ENCODE peak calls at places on chromosomes 4 and X, in nine cellular contexts. One of them, this sample, is unnamed.

GRCh38 chr4:78057135-78057599 is at the start of gene FRAS1:
- DNase-seq in uterus: peak
- DNase-seq in lung: no peak
- DNase-seq in CD8-positive, alpha-beta T cell: no peak
- DNase-seq in PC-9: no peak
- DNase-seq in tibial nerve: no peak
- DNase-seq in fibroblast of lung: peak
- DNase-seq in astrocyte: peak
- DNase-seq in endothelial cell of umbilical vein: peak
- DNase-seq in this sample: peak

GRCh38 chr4:39521253-39521908 is 5.9 kb downstream of the UGDH start:
- DNase-seq in uterus: no peak
- DNase-seq in lung: no peak
- DNase-seq in CD8-positive, alpha-beta T cell: no peak
- DNase-seq in PC-9: no peak
- DNase-seq in tibial nerve: no peak
- DNase-seq in fibroblast of lung: peak
- DNase-seq in astrocyte: peak
- DNase-seq in endothelial cell of umbilical vein: peak
- DNase-seq in this sample: peak

GRCh38 chrX:52416816-52417215 is 48.0 kb downstream of the XAGE2 start:
- DNase-seq in uterus: no peak
- DNase-seq in lung: no peak
- DNase-seq in CD8-positive, alpha-beta T cell: no peak
- DNase-seq in PC-9: no peak
- DNase-seq in tibial nerve: no peak
- DNase-seq in fibroblast of lung: no peak
- DNase-seq in astrocyte: no peak
- DNase-seq in endothelial cell of umbilical vein: no peak
- DNase-seq in this sample: no peak

GRCh38 chr4:122000849-122001248 is 49.0 kb upstream of the TRPC3 start:
- DNase-seq in uterus: no peak
- DNase-seq in lung: no peak
- DNase-seq in CD8-positive, alpha-beta T cell: no peak
- DNase-seq in PC-9: no peak
- DNase-seq in tibial nerve: no peak
- DNase-seq in fibroblast of lung: no peak
- DNase-seq in astrocyte: no peak
- DNase-seq in endothelial cell of umbilical vein: no peak
- DNase-seq in this sample: no peak

GRCh38 chr4:42397256-42397634 is at the start of gene SHISA3:
- DNase-seq in uterus: no peak
- DNase-seq in lung: no peak
- DNase-seq in CD8-positive, alpha-beta T cell: no peak
- DNase-seq in PC-9: no peak
- DNase-seq in tibial nerve: no peak
- DNase-seq in fibroblast of lung: peak
- DNase-seq in astrocyte: no peak
- DNase-seq in endothelial cell of umbilical vein: peak
- DNase-seq in this sample: peak

GRCh38 chr4:17273047-17273446 is 238.8 kb downstream of the QDPR start:
- DNase-seq in uterus: no peak
- DNase-seq in lung: no peak
- DNase-seq in CD8-positive, alpha-beta T cell: no peak
- DNase-seq in PC-9: no peak
- DNase-seq in tibial nerve: no peak
- DNase-seq in fibroblast of lung: peak
- DNase-seq in astrocyte: no peak
- DNase-seq in endothelial cell of umbilical vein: no peak
- DNase-seq in this sample: no peak

GRCh38 chr4:83516042-83516772 is 19.7 kb upstream of the GPAT3 start:
- DNase-seq in uterus: no peak
- DNase-seq in lung: no peak
- DNase-seq in CD8-positive, alpha-beta T cell: no peak
- DNase-seq in PC-9: no peak
- DNase-seq in tibial nerve: no peak
- DNase-seq in fibroblast of lung: peak
- DNase-seq in astrocyte: peak
- DNase-seq in endothelial cell of umbilical vein: peak
- DNase-seq in this sample: peak

GRCh38 chr4:142516686-142517145 is 329.4 kb downstream of the INPP4B start:
- DNase-seq in uterus: no peak
- DNase-seq in lung: no peak
- DNase-seq in CD8-positive, alpha-beta T cell: no peak
- DNase-seq in PC-9: peak
- DNase-seq in tibial nerve: no peak
- DNase-seq in fibroblast of lung: peak
- DNase-seq in astrocyte: peak
- DNase-seq in endothelial cell of umbilical vein: no peak
- DNase-seq in this sample: peak

GRCh38 chr4:185820119-185821028 is 8.4 kb upstream of the SORBS2 start:
- DNase-seq in uterus: no peak
- DNase-seq in lung: no peak
- DNase-seq in CD8-positive, alpha-beta T cell: no peak
- DNase-seq in PC-9: no peak
- DNase-seq in tibial nerve: no peak
- DNase-seq in fibroblast of lung: no peak
- DNase-seq in astrocyte: no peak
- DNase-seq in endothelial cell of umbilical vein: no peak
- DNase-seq in this sample: no peak

GRCh38 chrX:136665258-136665900 is 17.4 kb downstream of the CD40LG start:
- DNase-seq in uterus: no peak
- DNase-seq in lung: no peak
- DNase-seq in CD8-positive, alpha-beta T cell: no peak
- DNase-seq in PC-9: no peak
- DNase-seq in tibial nerve: no peak
- DNase-seq in fibroblast of lung: no peak
- DNase-seq in astrocyte: no peak
- DNase-seq in endothelial cell of umbilical vein: no peak
- DNase-seq in this sample: no peak

GRCh38 chrX:117835034-117835433 is 281.6 kb downstream of the KLHL13 start:
- DNase-seq in uterus: no peak
- DNase-seq in lung: no peak
- DNase-seq in CD8-positive, alpha-beta T cell: no peak
- DNase-seq in PC-9: no peak
- DNase-seq in tibial nerve: no peak
- DNase-seq in fibroblast of lung: no peak
- DNase-seq in astrocyte: no peak
- DNase-seq in endothelial cell of umbilical vein: no peak
- DNase-seq in this sample: no peak

GRCh38 chr4:169612869-169613859 is 781 bp upstream of the NEK1 start:
- DNase-seq in uterus: peak
- DNase-seq in lung: peak
- DNase-seq in CD8-positive, alpha-beta T cell: peak
- DNase-seq in PC-9: peak
- DNase-seq in tibial nerve: peak
- DNase-seq in fibroblast of lung: peak
- DNase-seq in astrocyte: peak
- DNase-seq in endothelial cell of umbilical vein: peak
- DNase-seq in this sample: peak

GRCh38 chrX:132353430-132353829 is 134.2 kb upstream of the RAP2C start:
- DNase-seq in uterus: no peak
- DNase-seq in lung: no peak
- DNase-seq in CD8-positive, alpha-beta T cell: no peak
- DNase-seq in PC-9: no peak
- DNase-seq in tibial nerve: no peak
- DNase-seq in fibroblast of lung: no peak
- DNase-seq in astrocyte: no peak
- DNase-seq in endothelial cell of umbilical vein: no peak
- DNase-seq in this sample: no peak

DNA sequence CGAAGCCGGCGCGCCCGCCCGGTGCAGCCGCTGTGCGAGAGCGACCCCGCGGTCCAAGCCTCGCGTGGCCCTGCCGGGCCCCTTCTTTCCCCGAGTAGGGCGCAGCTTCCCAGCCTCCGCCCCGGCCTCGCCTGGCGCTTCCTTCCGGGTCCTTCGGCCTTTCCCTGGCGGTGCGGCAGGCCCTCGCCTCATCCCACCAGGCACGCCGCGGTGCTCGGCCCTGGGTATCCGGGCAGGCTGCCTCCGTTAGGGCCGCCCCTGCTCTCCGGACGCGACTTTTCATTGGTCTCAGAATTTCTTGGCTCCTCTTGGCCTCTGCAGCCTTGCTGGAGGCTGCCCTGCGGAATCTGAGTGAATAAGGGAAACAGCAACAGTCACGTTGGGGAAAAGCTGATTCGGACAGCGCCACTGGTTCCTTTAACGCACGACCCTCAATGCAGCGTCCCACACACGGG is 429 bp downstream of the UVSSA start:
- DNase-seq in uterus: peak
- DNase-seq in lung: peak
- DNase-seq in CD8-positive, alpha-beta T cell: peak
- DNase-seq in PC-9: peak
- DNase-seq in tibial nerve: peak
- DNase-seq in fibroblast of lung: peak
- DNase-seq in astrocyte: peak
- DNase-seq in endothelial cell of umbilical vein: peak
- DNase-seq in this sample: peak
- TF ChIP-seq CTCF in uterus: no peak
- TF ChIP-seq CTCF in lung: no peak
- TF ChIP-seq CTCF in CD8-positive, alpha-beta T cell: no peak
- TF ChIP-seq CTCF in PC-9: peak
- TF ChIP-seq CTCF in tibial nerve: peak
- TF ChIP-seq CTCF in fibroblast of lung: no peak
- TF ChIP-seq CTCF in astrocyte: no peak
- TF ChIP-seq CTCF in endothelial cell of umbilical vein: no peak
- TF ChIP-seq CTCF in this sample: no peak

DNA sequence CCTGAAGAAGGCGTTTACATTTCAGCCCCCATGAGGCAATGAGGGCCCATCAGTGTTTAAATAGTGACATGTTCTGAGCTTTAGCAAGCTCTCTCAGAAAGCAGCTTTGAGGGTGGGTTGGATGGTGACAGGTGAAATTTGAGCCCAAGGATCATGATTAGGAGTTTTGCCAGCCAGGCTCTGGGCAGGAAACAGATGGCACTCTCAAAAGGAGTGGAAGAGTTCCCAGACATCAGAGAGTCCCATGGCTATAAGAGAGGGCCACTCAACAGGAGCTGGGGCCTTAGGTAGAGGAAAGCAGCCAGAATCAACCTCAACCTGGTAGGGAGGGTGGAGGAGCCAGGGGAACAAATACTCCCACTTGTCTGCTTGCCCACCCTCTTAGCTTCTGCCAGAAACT is 499.8 kb downstream of the MID1IP1 start:
- DNase-seq in uterus: no peak
- DNase-seq in lung: no peak
- DNase-seq in CD8-positive, alpha-beta T cell: no peak
- DNase-seq in PC-9: no peak
- DNase-seq in tibial nerve: no peak
- DNase-seq in fibroblast of lung: no peak
- DNase-seq in astrocyte: no peak
- DNase-seq in endothelial cell of umbilical vein: no peak
- DNase-seq in this sample: no peak
- H3K27ac ChIP-seq in uterus: no peak
- H3K27ac ChIP-seq in lung: no peak
- H3K27ac ChIP-seq in CD8-positive, alpha-beta T cell: no peak
- H3K27ac ChIP-seq in PC-9: no peak
- H3K27ac ChIP-seq in tibial nerve: no peak
- H3K27ac ChIP-seq in fibroblast of lung: no peak
- H3K27ac ChIP-seq in astrocyte: no peak
- H3K27ac ChIP-seq in endothelial cell of umbilical vein: no peak
- H3K27ac ChIP-seq in this sample: no peak

GRCh38 chrX:154436290-154436596 is 711 bp upstream of the GDI1 start:
- DNase-seq in uterus: no peak
- DNase-seq in lung: no peak
- DNase-seq in CD8-positive, alpha-beta T cell: no peak
- DNase-seq in PC-9: no peak
- DNase-seq in tibial nerve: no peak
- DNase-seq in fibroblast of lung: no peak
- DNase-seq in astrocyte: no peak
- DNase-seq in endothelial cell of umbilical vein: no peak
- DNase-seq in this sample: peak
- H3K4me3 ChIP-seq in uterus: peak
- H3K4me3 ChIP-seq in lung: no peak
- H3K4me3 ChIP-seq in CD8-positive, alpha-beta T cell: no peak
- H3K4me3 ChIP-seq in PC-9: peak
- H3K4me3 ChIP-seq in tibial nerve: peak
- H3K4me3 ChIP-seq in fibroblast of lung: peak
- H3K4me3 ChIP-seq in astrocyte: peak
- H3K4me3 ChIP-seq in endothelial cell of umbilical vein: no peak
- H3K4me3 ChIP-seq in this sample: peak

DNA sequence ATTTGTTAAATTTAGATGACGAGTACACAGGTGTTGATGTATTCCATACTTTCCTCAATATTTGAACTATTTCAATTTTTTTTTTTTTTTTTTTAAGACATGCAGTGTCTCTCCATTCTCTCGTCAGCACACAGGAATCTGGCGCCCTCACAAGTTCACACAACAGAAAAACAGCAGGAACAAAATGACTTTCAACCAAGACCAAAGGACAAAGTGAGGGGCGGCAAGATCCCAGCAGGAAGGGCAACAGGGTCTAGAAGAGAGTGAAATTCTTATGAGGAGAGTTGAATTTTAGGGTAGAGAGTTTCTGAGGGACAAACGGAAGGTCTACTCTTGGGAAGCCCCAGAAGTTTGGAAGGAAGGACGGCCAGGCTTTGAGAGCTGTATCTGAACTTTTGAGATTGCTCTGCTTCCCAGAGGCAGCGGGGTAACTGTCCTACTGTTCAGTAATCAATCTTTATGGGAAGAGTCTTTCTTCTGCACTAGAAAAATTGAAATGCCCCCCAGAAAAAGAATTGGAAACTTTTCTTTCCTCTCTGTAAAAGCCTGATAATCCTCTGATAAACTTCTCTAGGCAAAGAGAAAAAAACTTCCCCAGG is 760.2 kb downstream of the RAB28 start:
- DNase-seq in uterus: no peak
- DNase-seq in lung: no peak
- DNase-seq in CD8-positive, alpha-beta T cell: no peak
- DNase-seq in PC-9: no peak
- DNase-seq in tibial nerve: no peak
- DNase-seq in fibroblast of lung: no peak
- DNase-seq in astrocyte: no peak
- DNase-seq in endothelial cell of umbilical vein: no peak
- DNase-seq in this sample: no peak
- TF ChIP-seq CTCF in uterus: no peak
- TF ChIP-seq CTCF in lung: no peak
- TF ChIP-seq CTCF in CD8-positive, alpha-beta T cell: no peak
- TF ChIP-seq CTCF in PC-9: no peak
- TF ChIP-seq CTCF in tibial nerve: no peak
- TF ChIP-seq CTCF in fibroblast of lung: no peak
- TF ChIP-seq CTCF in astrocyte: no peak
- TF ChIP-seq CTCF in endothelial cell of umbilical vein: no peak
- TF ChIP-seq CTCF in this sample: peak

DNA sequence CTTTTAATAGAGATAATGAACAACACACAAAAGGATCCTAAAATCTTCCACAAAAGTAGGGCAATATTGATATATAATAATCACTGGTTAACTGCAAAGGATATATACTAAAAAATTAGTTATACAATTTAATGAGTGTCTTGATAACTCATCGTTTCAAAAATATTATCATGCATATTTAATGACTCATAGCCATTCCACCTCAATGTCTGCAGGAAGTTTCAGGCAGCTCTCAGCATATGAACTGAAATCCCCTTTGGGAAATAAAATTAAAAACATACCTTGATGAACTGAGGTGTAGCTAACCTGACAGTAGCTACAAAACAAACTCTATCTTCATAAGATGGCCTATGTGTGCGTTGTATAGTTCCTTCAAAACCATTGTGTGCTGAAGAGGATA is 62.9 kb downstream of the TMEM165 start:
- DNase-seq in uterus: no peak
- DNase-seq in lung: no peak
- DNase-seq in CD8-positive, alpha-beta T cell: no peak
- DNase-seq in PC-9: no peak
- DNase-seq in tibial nerve: no peak
- DNase-seq in fibroblast of lung: peak
- DNase-seq in astrocyte: no peak
- DNase-seq in endothelial cell of umbilical vein: peak
- DNase-seq in this sample: no peak
- H3K27ac ChIP-seq in uterus: no peak
- H3K27ac ChIP-seq in lung: no peak
- H3K27ac ChIP-seq in CD8-positive, alpha-beta T cell: no peak
- H3K27ac ChIP-seq in PC-9: no peak
- H3K27ac ChIP-seq in tibial nerve: no peak
- H3K27ac ChIP-seq in fibroblast of lung: no peak
- H3K27ac ChIP-seq in astrocyte: peak
- H3K27ac ChIP-seq in endothelial cell of umbilical vein: no peak
- H3K27ac ChIP-seq in this sample: peak

This sample was measured in osteoblast.